ENCODE peak calls at places on chromosomes 16 and 17, in six cellular contexts. H, Q, X, T, S and B are unnamed samples.

GRCh38 chr16:71526111-71526998 is at the start of gene CHST4:
- DNase-seq in H (no peak), Q (peak), X (no peak), T (peak), S (no peak), B (no peak)

GRCh38 chr17:50026046-50026675 is 29.7 kb upstream of the ITGA3 start:
- DNase-seq in H (no peak), Q (no peak), X (no peak), T (no peak), S (no peak), B (no peak)

GRCh38 chr17:43224146-43224705 is 4.2 kb downstream of the CCDC200 start:
- DNase-seq in H (no peak), Q (peak), X (no peak), T (no peak), S (no peak), B (no peak)

GRCh38 chr17:68498479-68499326 is 13.5 kb upstream of the PRKAR1A start:
- DNase-seq in H (no peak), Q (no peak), X (no peak), T (no peak), S (no peak), B (no peak)

GRCh38 chr16:53219795-53220194 is 165.0 kb downstream of the CHD9 start:
- DNase-seq in H (no peak), Q (no peak), X (no peak), T (peak), S (no peak), B (no peak)

GRCh38 chr17:34579979-34580684 is 750 bp downstream of the TMEM132E start:
- DNase-seq in H (peak), Q (peak), X (no peak), T (peak), S (no peak), B (no peak)

GRCh38 chr17:30920282-30920681 is 1.5 kb upstream of the ADAP2 start:
- DNase-seq in H (no peak), Q (peak), X (no peak), T (no peak), S (no peak), B (no peak)

GRCh38 chr17:50785126-50785525 is 17.8 kb upstream of the ANKRD40CL start:
- DNase-seq in H (no peak), Q (no peak), X (no peak), T (no peak), S (no peak), B (no peak)

GRCh38 chr17:5499790-5500189 is 13.4 kb downstream of the MIS12 start:
- DNase-seq in H (no peak), Q (peak), X (no peak), T (peak), S (no peak), B (no peak)

GRCh38 chr17:12398636-12399035 is 267.1 kb upstream of the MYOCD start:
- DNase-seq in H (no peak), Q (no peak), X (no peak), T (no peak), S (no peak), B (no peak)

GRCh38 chr17:61467416-61468262 is 15.4 kb downstream of the TBX4 start:
- DNase-seq in H (peak), Q (peak), X (no peak), T (peak), S (peak), B (no peak)

GRCh38 chr17:45345246-45345553 is 28.4 kb upstream of the MAP3K14 start:
- DNase-seq in H (no peak), Q (peak), X (no peak), T (no peak), S (no peak), B (no peak)

GRCh38 chr17:21124096-21124495 is 2.7 kb upstream of the DHRS7B start:
- DNase-seq in H (no peak), Q (peak), X (no peak), T (no peak), S (no peak), B (no peak)

GRCh38 chr17:82105882-82106696 is 8.1 kb upstream of the FASN start:
- DNase-seq in H (peak), Q (peak), X (peak), T (peak), S (peak), B (peak)

GRCh38 chr16:11737678-11738077 is 5.0 kb downstream of the TXNDC11 start:
- DNase-seq in H (no peak), Q (no peak), X (no peak), T (no peak), S (no peak), B (no peak)

GRCh38 chr16:48184681-48185080 is 28.9 kb upstream of the ABCC12 start:
- DNase-seq in H (no peak), Q (no peak), X (no peak), T (no peak), S (no peak), B (no peak)